ENCODE peak calls at places on chromosomes 1 and 21, in ten cellular contexts. K is upper lobe of right lung; E is EL; C is EH; Q is stimulated activated CD8-positive, alpha-beta memory T cell treated with anti-CD3 and anti-CD28 coated beads, Interleukin-4, amount 100 ng/mL, for 4 hours; M is caudate nucleus; S is anterior cingulate cortex; N is neural progenitor cell; O is GM04504; J is dorsolateral prefrontal cortex. V is an unnamed sample.

GRCh38 chr1:203769505-203770343 is 4.7 kb downstream of the LAX1 start:
- DNase-seq in K (peak; percentile 84), E (peak; percentile 89), C (peak; percentile 89), Q (no peak), M (no peak), S (no peak), N (no peak), O (peak; percentile 79), J (no peak), V (peak; percentile 94)

GRCh38 chr1:244347942-244348341 is 103.8 kb downstream of the ADSS2 start:
- DNase-seq in K (no peak), E (peak; percentile 40), C (peak; percentile 76), Q (no peak), M (no peak), S (no peak), N (no peak), O (peak; percentile 55), J (no peak), V (peak; percentile 33)

GRCh38 chr1:36890776-36891175 is 143.5 kb downstream of the GRIK3 start:
- DNase-seq in K (no peak), E (no peak), C (no peak), Q (no peak), M (no peak), S (no peak), N (no peak), O (no peak), J (no peak), V (no peak)

GRCh38 chr1:67850151-67850551 is 16.9 kb upstream of the GNG12 start:
- DNase-seq in K (no peak), E (peak; percentile 62), C (peak; percentile 62), Q (no peak), M (no peak), S (no peak), N (peak; percentile 26), O (no peak), J (no peak), V (peak; percentile 60)

GRCh38 chr1:63276625-63277024 is 45.7 kb upstream of the FOXD3 start:
- DNase-seq in K (no peak), E (no peak), C (no peak), Q (no peak), M (no peak), S (no peak), N (peak; percentile 55), O (no peak), J (no peak), V (no peak)

GRCh38 chr1:15283500-15283899 is 36.5 kb downstream of the FHAD1 start:
- DNase-seq in K (no peak), E (peak; percentile 41), C (peak; percentile 19), Q (no peak), M (no peak), S (no peak), N (no peak), O (no peak), J (no peak), V (peak; percentile 59)

GRCh38 chr1:193590102-193590501 is 403.7 kb upstream of the B3GALT2 start:
- DNase-seq in K (no peak), E (no peak), C (no peak), Q (no peak), M (no peak), S (no peak), N (no peak), O (no peak), J (no peak), V (no peak)

GRCh38 chr1:58041621-58042020 is 504.9 kb downstream of the OMA1 start:
- DNase-seq in K (no peak), E (no peak), C (peak; percentile 3), Q (no peak), M (no peak), S (no peak), N (peak; percentile 11), O (no peak), J (no peak), V (no peak)

GRCh38 chr1:8090241-8090702 is 64.2 kb upstream of the ERRFI1 start:
- DNase-seq in K (no peak), E (peak; percentile 91), C (peak; percentile 98), Q (no peak), M (no peak), S (no peak), N (no peak), O (peak; percentile 93), J (no peak), V (peak; percentile 98)

GRCh38 chr1:175185918-175186317 is 6.7 kb downstream of the KIAA0040 start:
- DNase-seq in K (no peak), E (no peak), C (no peak), Q (no peak), M (no peak), S (no peak), N (no peak), O (no peak), J (no peak), V (no peak)

GRCh38 chr1:235588916-235589515 is 60.6 kb downstream of the GNG4 start:
- DNase-seq in K (peak; percentile 31), E (peak; percentile 29), C (peak; percentile 31), Q (no peak), M (no peak), S (no peak), N (peak; percentile 13), O (peak; percentile 16), J (no peak), V (peak; percentile 55)

GRCh38 chr1:150362721-150363425 is 1.1 kb upstream of the RPRD2 start:
- DNase-seq in K (peak; percentile 54), E (no peak), C (peak; percentile 5), Q (no peak), M (no peak), S (no peak), N (no peak), O (no peak), J (no peak), V (no peak)

GRCh38 chr1:116325922-116326321 is 47.1 kb upstream of the ATP1A1 start:
- DNase-seq in K (no peak), E (no peak), C (no peak), Q (no peak), M (no peak), S (no peak), N (no peak), O (no peak), J (no peak), V (no peak)

GRCh38 chr1:201713093-201713810 is 115.7 kb upstream of the IPO9 start:
- DNase-seq in K (peak; percentile 89), E (peak; percentile 99), C (peak; percentile 100), Q (no peak), M (peak; percentile 66), S (no peak), N (no peak), O (peak; percentile 100), J (peak; percentile 77), V (peak; percentile 99)

GRCh38 chr1:50196081-50196480 is 87.4 kb downstream of the ELAVL4 start:
- DNase-seq in K (no peak), E (no peak), C (no peak), Q (no peak), M (no peak), S (no peak), N (no peak), O (no peak), J (no peak), V (no peak)

GRCh38 chr1:75461808-75462325 is 149.0 kb downstream of the SLC44A5 start:
- DNase-seq in K (no peak), E (no peak), C (no peak), Q (no peak), M (no peak), S (no peak), N (no peak), O (no peak), J (no peak), V (no peak)

GRCh38 chr1:19512545-19512944 is 27.2 kb upstream of the CAPZB start:
- DNase-seq in K (no peak), E (peak; percentile 57), C (no peak), Q (no peak), M (no peak), S (no peak), N (no peak), O (no peak), J (no peak), V (peak; percentile 74)

GRCh38 chr21:38171723-38172344 is 85.0 kb upstream of the KCNJ15 start:
- DNase-seq in K (no peak), E (peak; percentile 90), C (peak; percentile 83), Q (no peak), M (no peak), S (no peak), N (peak; percentile 72), O (no peak), J (no peak), V (peak; percentile 45)

GRCh38 chr1:209435654-209436566 is 147.6 kb upstream of the CAMK1G start:
- DNase-seq in K (peak; percentile 76), E (peak; percentile 82), C (peak; percentile 80), Q (no peak), M (no peak), S (peak; percentile 44), N (peak; percentile 86), O (no peak), J (peak; percentile 65), V (peak; percentile 77)

GRCh38 chr1:205448540-205449253 is 7.1 kb downstream of the BLACAT1 start:
- DNase-seq in K (no peak), E (no peak), C (no peak), Q (no peak), M (no peak), S (no peak), N (peak; percentile 92), O (no peak), J (no peak), V (no peak)

GRCh38 chr1:94538243-94538827 is 3.2 kb downstream of the F3 start:
- DNase-seq in K (no peak), E (no peak), C (no peak), Q (no peak), M (no peak), S (no peak), N (peak; percentile 52), O (no peak), J (no peak), V (no peak)

GRCh38 chr21:38965910-38966504 is 160.3 kb downstream of the ETS2 start:
- DNase-seq in K (peak; percentile 78), E (peak; percentile 65), C (peak; percentile 40), Q (no peak), M (no peak), S (no peak), N (peak; percentile 47), O (no peak), J (no peak), V (peak; percentile 59)

GRCh38 chr1:28521502-28522164 is 15.8 kb downstream of the RCC1 start:
- DNase-seq in K (no peak), E (no peak), C (no peak), Q (no peak), M (no peak), S (no peak), N (no peak), O (no peak), J (no peak), V (no peak)

GRCh38 chr1:61101461-61102440 is 19.4 kb downstream of the NFIA start:
- DNase-seq in K (no peak), E (no peak), C (no peak), Q (no peak), M (no peak), S (no peak), N (no peak), O (no peak), J (no peak), V (no peak)

GRCh38 chr1:4741876-4742423 is 87.5 kb downstream of the AJAP1 start:
- DNase-seq in K (no peak), E (no peak), C (peak; percentile 56), Q (no peak), M (no peak), S (no peak), N (no peak), O (no peak), J (no peak), V (no peak)

GRCh38 chr1:192615055-192615454 is 20.9 kb upstream of the RGS13 start:
- DNase-seq in K (no peak), E (no peak), C (no peak), Q (no peak), M (no peak), S (no peak), N (no peak), O (no peak), J (no peak), V (no peak)

GRCh38 chr21:14492890-14493289 is 53.2 kb downstream of the SAMSN1 start:
- DNase-seq in K (no peak), E (no peak), C (no peak), Q (no peak), M (no peak), S (no peak), N (no peak), O (no peak), J (no peak), V (no peak)

GRCh38 chr1:2384130-2384860 is 7.1 kb downstream of the MORN1 start:
- DNase-seq in K (peak; percentile 49), E (no peak), C (no peak), Q (no peak), M (no peak), S (no peak), N (no peak), O (no peak), J (peak; percentile 48), V (no peak)